ENCODE peak calls at places on chromosomes 1 and 21, in five cellular contexts. I is amniotic stem cell, K is memory B cell, L is iPS DF 6.9, O is NCI-H1436. E is an unnamed sample.

GRCh38 chr1:61496501-61496900 is 228.4 kb downstream of the TM2D1 start:
- DNase-seq in I (peak), K (no peak), L (no peak), O (no peak), E (no peak)

GRCh38 chr1:11455925-11456580 is 22.9 kb upstream of the DISP3 start:
- DNase-seq in I (no peak), K (no peak), L (no peak), O (no peak), E (no peak)

GRCh38 chr1:167599839-167600581 is 30.0 kb upstream of the RCSD1 start:
- DNase-seq in I (no peak), K (peak), L (no peak), O (no peak), E (peak)

GRCh38 chr1:203649551-203650011 is 22.9 kb downstream of the ATP2B4 start:
- DNase-seq in I (no peak), K (peak), L (no peak), O (no peak), E (no peak)

GRCh38 chr1:232566093-232566492 is 63.8 kb downstream of the SIPA1L2 start:
- DNase-seq in I (no peak), K (no peak), L (no peak), O (no peak), E (no peak)

GRCh38 chr1:47696404-47696910 is 258.6 kb downstream of the FOXD2 start:
- DNase-seq in I (no peak), K (no peak), L (no peak), O (peak), E (no peak)

GRCh38 chr1:204084247-204084772 is 11.4 kb downstream of the SOX13 start:
- DNase-seq in I (no peak), K (no peak), L (no peak), O (peak), E (no peak)

GRCh38 chr1:1137256-1138045 is 21.6 kb upstream of the C1orf159 start:
- DNase-seq in I (no peak), K (peak), L (no peak), O (peak), E (peak)

GRCh38 chr1:203378529-203379271 is 27.8 kb upstream of the FMOD start:
- DNase-seq in I (no peak), K (no peak), L (no peak), O (no peak), E (no peak)

GRCh38 chr21:41722052-41723018 is 44.5 kb downstream of the RIPK4 start:
- DNase-seq in I (no peak), K (no peak), L (no peak), O (no peak), E (no peak)

GRCh38 chr1:17919525-17920439 is 164.6 kb downstream of the ACTL8 start:
- DNase-seq in I (peak), K (no peak), L (no peak), O (peak), E (peak)

E was measured in NB4.